ENCODE peak calls at places on chromosome 13, in nine cellular contexts. X, U, R, E, B, D, L, J and K are unnamed samples.

GRCh38 chr13:94138831-94139230 is 340.7 kb downstream of the DCT start:
- DNase-seq in J (no peak), U (no peak), X (no peak), R (no peak), E (no peak), B (no peak), L (no peak), D (no peak), K (no peak)

GRCh38 chr13:66624302-66624701 is 605.8 kb downstream of the PCDH9 start:
- DNase-seq in J (no peak), L (no peak), B (no peak), U (no peak), X (no peak), E (no peak), R (no peak), D (no peak), K (no peak)

GRCh38 chr13:104984296-104984818 is 1551.1 kb downstream of the EFNB2 start:
- DNase-seq in X (no peak), L (no peak), U (no peak), R (no peak), B (no peak), D (no peak), E (peak), J (no peak), K (peak)

GRCh38 chr13:64675256-64675892 is 2554.8 kb downstream of the PCDH9 start:
- DNase-seq in E (no peak), D (no peak), J (no peak), U (no peak), R (no peak), B (no peak), X (no peak), L (no peak), K (no peak)

GRCh38 chr13:35888327-35888940 is 242.7 kb downstream of the DCLK1 start:
- DNase-seq in R (no peak), J (no peak), U (no peak), B (no peak), L (no peak), D (no peak), X (no peak), E (no peak), K (no peak)

GRCh38 chr13:47932953-47933687 is 68.0 kb downstream of the SUCLA2 start:
- DNase-seq in D (no peak), J (no peak), R (no peak), U (no peak), X (no peak), B (no peak), E (no peak), L (no peak), K (no peak)

GRCh38 chr13:74210693-74211393 is 76.6 kb upstream of the KLF12 start:
- DNase-seq in D (no peak), J (no peak), U (no peak), X (no peak), B (no peak), L (no peak), E (peak), R (no peak), K (no peak)

GRCh38 chr13:106527806-106528205 is 7.7 kb downstream of the EFNB2 start:
- DNase-seq in B (no peak), U (no peak), D (no peak), X (no peak), L (no peak), E (no peak), J (no peak), R (no peak), K (no peak)

GRCh38 chr13:51397262-51397933 is 55.4 kb downstream of the INTS6 start:
- DNase-seq in B (no peak), J (no peak), R (no peak), U (no peak), E (no peak), L (peak), D (no peak), X (peak), K (peak)

GRCh38 chr13:114019367-114019766 is 45.5 kb upstream of the C13orf46 start:
- DNase-seq in U (peak), B (no peak), J (no peak), X (no peak), E (no peak), D (peak), L (no peak), R (no peak), K (no peak)

GRCh38 chr13:68160466-68160865 is 930.3 kb upstream of the PCDH9 start:
- DNase-seq in E (no peak), X (no peak), D (no peak), B (no peak), L (no peak), J (no peak), R (no peak), U (no peak), K (no peak)

GRCh38 chr13:21901772-21902708 is 231.2 kb downstream of the FGF9 start:
- DNase-seq in L (no peak), E (no peak), D (no peak), J (no peak), U (no peak), B (no peak), R (no peak), X (no peak), K (no peak)

GRCh38 chr13:84500016-84500415 is 617.7 kb upstream of the SLITRK1 start:
- DNase-seq in L (no peak), J (no peak), D (no peak), U (no peak), E (no peak), X (no peak), R (no peak), B (no peak), K (no peak)

GRCh38 chr13:49869514-49869913 is 66.6 kb downstream of the SPRYD7 start:
- DNase-seq in X (no peak), U (peak), L (no peak), R (peak), D (no peak), J (no peak), E (no peak), B (no peak), K (no peak)

GRCh38 chr13:90336507-90336906 is 1011.0 kb upstream of the MIR17HG start:
- DNase-seq in X (no peak), R (no peak), B (no peak), J (no peak), D (no peak), L (no peak), E (no peak), U (no peak), K (no peak)

DNA sequence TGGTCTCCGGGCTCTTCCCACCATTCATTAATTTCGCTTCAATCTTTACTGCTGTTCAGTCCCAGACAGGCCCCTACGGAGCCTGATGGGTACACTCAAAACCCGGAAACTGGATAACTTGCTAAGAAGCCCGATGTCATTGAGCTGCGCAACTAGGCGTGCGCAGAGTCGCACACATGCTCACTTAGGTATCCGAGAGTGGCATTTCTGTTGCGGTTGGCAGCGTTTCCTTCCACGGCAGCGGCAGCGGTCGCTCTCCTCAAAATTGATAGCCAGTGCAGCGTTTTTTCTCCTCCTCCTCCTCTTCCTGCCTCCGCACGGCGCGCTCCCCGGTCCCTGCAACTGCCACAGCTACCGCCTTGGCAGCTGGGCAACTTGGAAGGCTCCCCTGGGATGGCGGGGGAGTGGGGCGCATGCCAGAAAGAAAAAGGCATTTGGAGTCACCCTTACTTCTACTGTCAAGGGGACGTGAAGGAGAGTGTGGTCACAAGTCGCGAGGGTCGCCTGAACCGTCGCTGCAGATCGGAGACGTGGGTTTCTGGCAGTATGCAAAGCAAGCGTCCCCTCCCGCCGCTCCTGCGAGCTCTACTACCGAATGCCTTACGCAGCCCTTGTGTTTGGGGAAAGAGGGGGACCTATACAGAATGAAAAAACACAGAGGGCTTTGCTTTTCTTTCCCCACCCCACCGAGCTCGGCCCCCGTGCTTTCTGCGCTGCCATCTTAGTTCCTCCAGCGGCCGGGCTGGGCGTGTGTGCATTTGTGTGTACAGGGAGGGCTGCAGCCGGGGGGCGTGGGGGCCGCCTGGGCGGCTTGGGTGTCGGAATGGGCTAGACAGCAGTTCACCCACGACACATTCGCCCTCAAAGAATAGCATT is 2.5 kb upstream of the MYCBP2 start:
- DNase-seq in D (peak), U (peak), L (peak), R (peak), J (peak), E (peak), X (peak), B (peak), K (peak)
- TF ChIP-seq POLR2A in D (peak), U (peak), L (peak), R (no peak), J (no peak), E (no peak), X (no peak), B (peak), K (no peak)

GRCh38 chr13:81480634-81481033 is 1139.7 kb upstream of the SPRY2 start:
- DNase-seq in X (no peak), B (no peak), E (no peak), J (no peak), U (no peak), L (no peak), R (no peak), D (no peak), K (no peak)
- TF ChIP-seq CTCF in X (no peak), B (no peak), E (no peak), J (no peak), U (no peak), L (peak), R (no peak), D (peak), K (no peak)

DNA sequence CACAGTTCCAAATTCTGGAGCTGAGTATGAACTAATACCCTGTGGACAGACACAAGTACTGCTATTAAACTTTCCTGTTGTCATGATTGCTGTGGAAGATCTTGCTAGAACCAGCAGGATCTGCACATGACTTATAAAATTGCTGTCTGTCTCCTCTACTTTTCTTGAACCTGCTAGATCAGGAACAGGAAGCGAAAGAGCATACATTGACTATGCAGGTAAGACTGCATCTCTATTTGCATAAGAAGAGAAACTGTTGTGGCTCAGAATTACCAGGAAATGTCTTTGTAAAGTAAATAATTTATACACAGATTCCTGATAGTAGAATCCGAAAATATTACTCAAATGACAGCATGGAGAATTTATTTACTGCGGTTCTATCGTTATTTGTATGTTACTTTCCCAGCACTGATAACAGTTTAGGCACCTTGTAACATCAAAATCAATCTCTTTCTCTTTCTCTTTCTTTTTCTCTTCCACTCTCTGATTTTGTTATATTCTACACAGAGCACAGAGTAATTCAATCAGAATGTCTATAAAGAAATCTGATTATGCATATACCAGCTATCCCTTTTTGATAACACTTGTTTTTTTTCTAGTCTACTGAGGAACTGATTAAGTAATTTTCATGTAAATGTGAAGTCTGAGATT is 226.5 kb downstream of the MYO16 start:
- DNase-seq in R (no peak), L (no peak), J (no peak), D (no peak), B (no peak), X (no peak), E (no peak), U (no peak), K (no peak)
- TF ChIP-seq POLR2AphosphoS5 in R (no peak), L (no peak), J (no peak), D (no peak), B (no peak), X (no peak), E (no peak), U (no peak), K (no peak)

DNA sequence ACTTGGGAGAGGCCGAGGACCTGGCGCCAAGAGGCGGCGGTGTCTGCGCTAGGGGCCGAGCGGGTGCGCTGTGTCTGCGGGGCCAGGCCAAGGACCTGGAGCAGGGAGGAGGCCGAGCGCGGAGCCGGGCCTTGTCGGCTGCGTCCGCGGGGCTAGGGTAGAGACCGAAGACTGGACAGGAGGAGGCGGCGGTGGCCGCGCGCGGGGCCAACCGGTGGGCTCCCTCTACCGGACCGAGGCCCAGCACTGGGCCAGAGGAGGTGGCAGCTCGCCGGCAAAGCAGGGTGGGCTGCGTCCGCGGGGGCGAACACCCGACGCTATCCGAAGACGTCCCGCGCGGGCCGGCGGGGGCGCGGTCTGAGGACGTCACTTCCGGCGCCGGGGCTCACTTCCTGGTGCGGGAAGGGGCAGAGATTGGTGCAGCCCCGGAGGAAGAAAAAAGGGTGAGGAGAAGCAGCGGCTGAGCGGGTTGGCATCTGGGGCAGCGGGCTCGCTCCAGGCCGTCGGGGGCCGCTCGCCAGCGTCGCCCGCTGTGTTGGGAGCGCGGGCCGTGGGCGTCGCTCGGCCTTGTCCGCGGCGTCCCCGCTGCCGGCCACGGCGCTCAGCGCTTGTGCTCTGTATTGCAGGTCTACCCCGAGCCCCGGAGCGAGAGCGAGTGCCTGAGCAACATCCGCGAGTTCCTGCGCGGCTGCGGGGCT is 38.3 kb downstream of the ARHGEF7 start:
- DNase-seq in E (peak), L (peak), U (peak), B (peak), R (peak), J (peak), X (peak), D (peak), K (peak)
- TF ChIP-seq POLR2A in E (peak), L (peak), U (peak), B (peak), R (peak), J (no peak), X (peak), D (no peak), K (peak)

DNA sequence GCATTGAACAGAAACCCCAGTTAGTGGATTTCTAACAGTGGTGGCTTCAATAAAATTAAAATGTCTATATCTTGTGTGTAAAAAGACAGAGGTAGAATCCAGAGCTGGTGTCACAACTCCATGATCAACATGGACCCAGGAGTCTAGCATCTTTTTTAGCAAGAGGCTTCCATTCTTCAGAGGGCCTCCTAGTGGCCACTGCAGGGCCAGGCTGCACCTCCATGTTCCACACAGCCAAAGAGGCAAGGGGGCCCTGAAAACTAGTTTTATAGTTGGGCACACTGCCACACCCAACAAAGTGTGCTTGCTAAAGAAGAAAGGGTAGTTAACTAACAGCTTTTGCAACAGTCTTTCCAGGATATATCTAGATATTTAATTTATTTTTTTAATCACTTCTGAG is 12.9 kb downstream of the N4BP2L1 start:
- DNase-seq in E (no peak), J (no peak), D (peak), U (peak), L (peak), B (no peak), R (no peak), X (no peak), K (no peak)
- TF ChIP-seq CTCF in E (no peak), J (no peak), D (peak), U (peak), L (peak), B (no peak), R (peak), X (no peak), K (no peak)